ENCODE peak calls at places on chromosome 22, in seven cellular contexts. L, N, F, Z, S, A and E are unnamed samples.

GRCh38 chr22:46994983-46995382 is 232.5 kb downstream of the TBC1D22A start:
- DNase-seq in S (no peak), N (no peak), F (no peak), Z (no peak), A (no peak), L (no peak), E (no peak)

GRCh38 chr22:38230108-38230825 is 28.5 kb downstream of the MAFF start:
- DNase-seq in L (no peak), F (peak), Z (no peak), A (peak), S (no peak), N (peak), E (peak)

GRCh38 chr22:33210129-33210784 is 152.1 kb upstream of the SYN3 start:
- DNase-seq in A (no peak), F (peak), S (no peak), N (peak), Z (no peak), L (peak), E (peak)

GRCh38 chr22:27420186-27420816 is 381.3 kb downstream of the MN1 start:
- DNase-seq in Z (no peak), N (no peak), S (no peak), L (no peak), F (peak), A (no peak), E (no peak)

GRCh38 chr22:38316340-38317236 is 645 bp downstream of the CSNK1E start:
- DNase-seq in L (peak), F (peak), S (peak), Z (no peak), N (peak), A (no peak), E (peak)

GRCh38 chr22:32042924-32043323 is at the start of gene SLC5A1:
- DNase-seq in Z (no peak), F (no peak), A (no peak), N (no peak), S (peak), L (no peak), E (no peak)

GRCh38 chr22:47355776-47356432 is 593.5 kb downstream of the TBC1D22A start:
- DNase-seq in N (no peak), S (no peak), Z (no peak), A (no peak), F (no peak), L (no peak), E (no peak)

GRCh38 chr22:46958191-46958590 is 195.7 kb downstream of the TBC1D22A start:
- DNase-seq in A (no peak), L (no peak), S (no peak), N (no peak), F (no peak), Z (no peak), E (no peak)

GRCh38 chr22:40156001-40156516 is 21.7 kb upstream of the TNRC6B start:
- DNase-seq in N (peak), A (no peak), L (no peak), Z (no peak), F (peak), S (peak), E (no peak)

GRCh38 chr22:44129614-44129976 is 51.1 kb upstream of the PARVG start:
- DNase-seq in Z (no peak), L (no peak), N (no peak), S (no peak), F (peak), A (no peak), E (no peak)

GRCh38 chr22:20957118-20957690 is 9.9 kb upstream of the AIFM3 start:
- DNase-seq in Z (no peak), F (peak), S (no peak), L (no peak), N (no peak), A (no peak), E (peak)

GRCh38 chr22:32996702-32997101 is 61.5 kb downstream of the SYN3 start:
- DNase-seq in N (no peak), F (no peak), A (no peak), L (no peak), S (no peak), Z (no peak), E (no peak)

GRCh38 chr22:21009638-21010425 is 5.1 kb upstream of the P2RX6 start:
- DNase-seq in S (no peak), F (peak), Z (no peak), N (no peak), L (no peak), A (peak), E (peak)

GRCh38 chr22:27752771-27753170 is 48.8 kb downstream of the MN1 start:
- DNase-seq in L (no peak), A (no peak), S (no peak), F (peak), Z (no peak), N (no peak), E (no peak)

GRCh38 chr22:20964799-20965103 is 2.3 kb upstream of the AIFM3 start:
- DNase-seq in F (no peak), L (no peak), N (no peak), A (no peak), S (no peak), Z (no peak), E (no peak)

GRCh38 chr22:42644422-42645340 is 4.3 kb upstream of the ATP5MGL start:
- DNase-seq in F (peak), L (no peak), N (no peak), Z (no peak), A (no peak), S (no peak), E (no peak)

GRCh38 chr22:48784701-48785503 is 1042.8 kb downstream of the BRD1 start:
- DNase-seq in S (no peak), Z (no peak), A (no peak), F (no peak), N (no peak), L (no peak), E (no peak)

GRCh38 chr22:29032014-29032475 is 29.6 kb downstream of the C22orf31 start:
- DNase-seq in A (no peak), F (peak), L (no peak), Z (no peak), N (no peak), S (no peak), E (no peak)

GRCh38 chr22:30252411-30253204 is 6.0 kb upstream of the LIF start:
- DNase-seq in A (no peak), L (no peak), S (no peak), Z (no peak), F (no peak), N (no peak), E (no peak)

GRCh38 chr22:46021577-46021976 is 44.6 kb upstream of the WNT7B start:
- DNase-seq in F (no peak), L (no peak), S (no peak), N (no peak), Z (no peak), A (no peak), E (no peak)

GRCh38 chr22:22404598-22405284 is 103.8 kb downstream of the ZNF280B start:
- DNase-seq in Z (no peak), A (no peak), N (no peak), L (no peak), S (no peak), F (no peak), E (no peak)

GRCh38 chr22:46071451-46072029 is 78.8 kb upstream of the PPARA start:
- DNase-seq in Z (peak), L (no peak), F (peak), N (peak), A (peak), S (peak), E (peak)